ENCODE peak calls at places on chromosomes 5 and 9, in nine cellular contexts. T, C, Z, K, I, W, L, E and U are unnamed samples. For H3K4me1, the result is how much of the 10 kb centered on the place peaks cover.

GRCh38 chr9:125694478-125694877 is 12.5 kb downstream of the MAPKAP1 start:
- DNase-seq in L (no peak), W (no peak), C (no peak), E (no peak), K (no peak), Z (no peak), I (no peak), T (no peak), U (no peak)

GRCh38 chr9:122562134-122562760 is 9.3 kb downstream of the OR1N2 start:
- DNase-seq in Z (no peak), W (no peak), E (no peak), C (no peak), L (no peak), T (no peak), I (no peak), K (no peak), U (no peak)

GRCh38 chr5:22852807-22853670 is at the start of gene CDH12:
- DNase-seq in L (no peak), I (no peak), K (no peak), Z (no peak), C (no peak), E (no peak), T (peak), W (no peak), U (no peak)

GRCh38 chr9:36728651-36729520 is 156.2 kb downstream of the MELK start:
- DNase-seq in L (peak), E (peak), T (peak), W (peak), K (peak), Z (peak), I (peak), C (no peak), U (peak)

GRCh38 chr5:9903806-9904205 is 273.7 kb upstream of the TAS2R1 start:
- DNase-seq in C (no peak), E (no peak), K (no peak), L (no peak), I (no peak), T (no peak), W (no peak), Z (no peak), U (no peak)

GRCh38 chr5:127296321-127296720 is 5.7 kb downstream of the MEGF10 start:
- DNase-seq in T (no peak), C (no peak), Z (no peak), W (no peak), I (no peak), E (no peak), K (no peak), L (no peak), U (no peak)

GRCh38 chr9:32579706-32580331 is 6.9 kb upstream of the NDUFB6 start:
- DNase-seq in L (peak), Z (peak), K (peak), I (peak), E (peak), W (peak), C (peak), T (peak), U (peak)

GRCh38 chr5:82719368-82719767 is 357.8 kb downstream of the TMEM167A start:
- DNase-seq in Z (no peak), L (no peak), W (no peak), I (peak), K (no peak), C (no peak), T (no peak), E (no peak), U (no peak)

GRCh38 chr5:138482645-138483044 is 17.4 kb downstream of the EGR1 start:
- DNase-seq in I (no peak), E (no peak), Z (no peak), W (no peak), C (no peak), L (no peak), T (no peak), K (no peak), U (no peak)

GRCh38 chr9:104860280-104860679 is 67.7 kb downstream of the ABCA1 start:
- DNase-seq in I (no peak), C (no peak), Z (no peak), T (no peak), W (no peak), K (no peak), E (no peak), L (no peak), U (no peak)

GRCh38 chr5:72624641-72625236 is 117.5 kb upstream of the ZNF366 start:
- DNase-seq in W (no peak), L (no peak), C (peak), K (no peak), T (no peak), I (no peak), Z (no peak), E (no peak), U (no peak)

GRCh38 chr9:81720450-81721086 is 31.2 kb upstream of the TLE1 start:
- DNase-seq in I (no peak), Z (no peak), E (no peak), T (no peak), K (no peak), W (no peak), L (no peak), C (no peak), U (no peak)

GRCh38 chr5:83608122-83608521 is 112.5 kb downstream of the HAPLN1 start:
- DNase-seq in E (peak), I (peak), C (no peak), Z (peak), K (peak), L (no peak), T (peak), W (no peak), U (no peak)

GRCh38 chr5:163306421-163306820 is 131.0 kb upstream of the CCNG1 start:
- DNase-seq in C (no peak), I (no peak), W (no peak), Z (no peak), T (no peak), L (no peak), E (peak), K (no peak), U (no peak)

GRCh38 chr9:121207371-121207940 is 5.8 kb upstream of the RAB14 start:
- DNase-seq in W (no peak), T (no peak), C (no peak), K (no peak), E (no peak), Z (no peak), L (no peak), I (no peak), U (no peak)

GRCh38 chr5:174903333-174903732 is 179.0 kb downstream of the MSX2 start:
- DNase-seq in E (peak), K (no peak), C (no peak), W (no peak), I (no peak), L (no peak), T (no peak), Z (no peak), U (no peak)

GRCh38 chr5:62732677-62733121 is 154.1 kb downstream of the LRRC70 start:
- DNase-seq in C (no peak), L (no peak), Z (no peak), E (no peak), W (no peak), T (no peak), I (no peak), K (no peak), U (no peak)

GRCh38 chr5:61362796-61363364 is 30.8 kb downstream of the ZSWIM6 start:
- DNase-seq in C (no peak), K (no peak), L (no peak), T (no peak), Z (no peak), I (no peak), E (peak), W (no peak), U (no peak)

GRCh38 chr5:38208782-38209378 is 49.5 kb upstream of the EGFLAM start:
- DNase-seq in T (no peak), E (peak), W (no peak), K (no peak), L (no peak), C (no peak), I (no peak), Z (no peak), U (no peak)

GRCh38 chr5:95901676-95902646 is 59.7 kb downstream of the ELL2 start:
- DNase-seq in I (no peak), E (peak), C (no peak), Z (no peak), K (no peak), L (no peak), W (no peak), T (no peak), U (no peak)

GRCh38 chr5:124692324-124692723 is 54.1 kb downstream of the ZNF608 start:
- DNase-seq in I (no peak), Z (no peak), K (no peak), L (no peak), T (no peak), E (no peak), C (no peak), W (no peak), U (no peak)

GRCh38 chr5:10761842-10762165 is 770 bp upstream of the DAP start:
- DNase-seq in I (no peak), W (no peak), Z (no peak), T (no peak), K (no peak), E (no peak), L (no peak), C (no peak), U (no peak)

GRCh38 chr9:5449521-5450359 is 602 bp upstream of the CD274 start:
- DNase-seq in T (no peak), E (peak), L (no peak), K (no peak), W (no peak), C (no peak), Z (no peak), I (no peak), U (no peak)

GRCh38 chr9:5452286-5452609 is 1.9 kb downstream of the CD274 start:
- DNase-seq in W (no peak), I (no peak), C (no peak), Z (no peak), E (no peak), L (no peak), T (no peak), K (no peak), U (no peak)

GRCh38 chr9:5448461-5448860 is 1.9 kb upstream of the CD274 start:
- DNase-seq in L (no peak), C (no peak), W (no peak), Z (no peak), E (no peak), I (no peak), K (no peak), T (no peak), U (no peak)

GRCh38 chr9:5448016-5448415 is 2.3 kb upstream of the CD274 start:
- DNase-seq in Z (no peak), I (no peak), K (no peak), E (no peak), C (no peak), W (no peak), T (no peak), L (no peak), U (no peak)

DNA sequence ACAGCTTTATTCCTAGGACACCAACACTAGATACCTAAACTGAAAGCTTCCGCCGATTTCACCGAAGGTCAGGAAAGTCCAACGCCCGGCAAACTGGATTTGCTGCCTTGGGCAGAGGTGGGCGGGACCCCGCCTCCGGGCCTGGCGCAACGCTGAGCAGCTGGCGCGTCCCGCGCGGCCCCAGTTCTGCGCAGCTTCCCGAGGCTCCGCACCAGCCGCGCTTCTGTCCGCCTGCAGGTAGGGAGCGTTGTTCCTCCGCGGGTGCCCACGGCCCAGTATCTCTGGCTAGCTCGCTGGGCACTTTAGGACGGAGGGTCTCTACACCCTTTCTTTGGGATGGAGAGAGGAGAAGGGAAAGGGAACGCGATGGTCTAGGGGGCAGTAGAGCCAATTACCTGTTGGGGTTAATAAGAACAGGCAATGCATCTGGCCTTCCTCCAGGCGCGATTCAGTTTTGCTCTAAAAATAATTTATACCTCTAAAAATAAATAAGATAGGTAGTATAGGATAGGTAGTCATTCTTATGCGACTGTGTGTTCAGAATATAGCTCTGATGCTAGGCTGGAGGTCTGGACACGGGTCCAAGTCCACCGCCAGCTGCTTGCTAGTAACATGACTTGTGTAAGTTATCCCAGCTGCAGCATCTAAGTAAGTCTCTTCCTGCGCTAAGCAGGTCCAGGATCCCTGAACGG is at the start of gene CD274:
- DNase-seq in K (peak), L (peak), Z (peak), T (peak), E (peak), I (peak), W (peak), C (peak), U (peak)
- TF ChIP-seq POLR2A in K (no peak), L (peak), Z (no peak), T (peak), E (peak), I (no peak), W (peak), C (peak), U (peak)

GRCh38 chr9:69171517-69171916 is 2.6 kb upstream of the TJP2 start:
- DNase-seq in T (no peak), C (no peak), L (no peak), W (no peak), E (no peak), I (no peak), Z (no peak), K (no peak), U (no peak)
- H3K4me1 ChIP-seq in T (under half), C (under half), L (under half), W (under half), E (under half), I (under half), Z (half or more), K (under half), U (under half)

GRCh38 chr9:2722715-2723114 is 5.4 kb downstream of the KCNV2 start:
- DNase-seq in W (no peak), T (no peak), K (no peak), L (no peak), Z (no peak), E (no peak), I (no peak), C (no peak), U (no peak)

GRCh38 chr9:2718698-2719033 is 1.4 kb downstream of the KCNV2 start:
- DNase-seq in L (no peak), W (no peak), T (no peak), C (no peak), K (no peak), E (no peak), Z (no peak), I (no peak), U (no peak)

GRCh38 chr9:2718001-2718697 is 839 bp downstream of the KCNV2 start:
- DNase-seq in C (no peak), W (no peak), Z (no peak), I (no peak), T (no peak), E (no peak), K (no peak), L (no peak), U (no peak)

GRCh38 chr9:2720179-2720654 is 2.9 kb downstream of the KCNV2 start:
- DNase-seq in K (no peak), I (no peak), T (no peak), L (no peak), W (no peak), E (peak), Z (no peak), C (no peak), U (no peak)

GRCh38 chr9:2717385-2717784 is at the start of gene KCNV2:
- DNase-seq in E (no peak), K (no peak), I (no peak), L (no peak), Z (no peak), T (no peak), W (no peak), C (no peak), U (no peak)
- H3K4me3 ChIP-seq in E (no peak), K (no peak), I (no peak), L (no peak), Z (no peak), T (no peak), W (no peak), C (no peak), U (no peak)

DNA sequence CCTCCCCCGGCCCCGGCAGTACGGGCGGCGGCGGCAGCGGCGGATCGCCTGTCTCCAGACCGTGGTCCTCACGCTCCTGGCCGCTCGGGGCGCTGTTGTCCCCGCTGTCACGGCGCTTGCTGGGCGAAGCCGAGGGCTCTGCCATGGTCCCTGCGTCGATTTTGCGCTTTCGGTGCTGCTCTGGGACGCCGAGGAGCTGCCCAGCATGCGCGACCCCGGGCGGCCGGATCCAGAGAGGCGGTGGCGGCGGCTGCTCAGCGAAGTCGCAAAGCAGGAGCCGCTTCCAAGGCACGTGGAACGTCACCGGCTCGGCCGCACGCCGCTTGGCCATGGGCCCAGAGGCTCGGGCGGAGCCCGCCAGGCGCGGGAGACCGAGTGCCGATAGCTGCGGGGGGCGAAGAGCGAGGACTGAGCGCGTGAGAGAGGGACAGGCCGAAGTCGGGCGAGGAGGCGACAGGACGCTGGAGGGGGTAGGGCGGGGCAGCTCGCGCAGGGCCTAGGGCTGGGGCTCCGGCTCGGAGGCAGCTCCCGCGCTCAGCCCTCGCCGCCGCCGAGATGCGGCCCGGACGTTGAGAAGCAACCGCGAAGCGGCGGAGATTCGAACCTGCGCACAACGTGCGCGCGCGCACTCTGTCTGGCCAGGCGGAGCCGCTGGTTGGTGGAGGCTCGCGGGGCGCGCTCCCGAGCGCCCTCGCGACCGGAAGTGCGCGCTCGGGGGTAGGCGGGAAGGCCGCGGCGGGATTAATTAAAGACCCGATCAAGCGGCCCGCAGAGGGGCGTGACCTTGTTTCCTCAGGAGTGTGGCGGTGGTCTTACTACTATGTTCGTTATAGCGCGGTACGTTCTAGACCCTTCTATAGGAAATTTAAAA is at the start of gene C9orf40:
- DNase-seq in Z (peak), K (peak), C (peak), E (peak), W (peak), L (peak), T (peak), I (peak), U (peak)
- TF ChIP-seq POLR2A in Z (no peak), K (peak), C (no peak), E (peak), W (no peak), L (peak), T (peak), I (no peak), U (no peak)

GRCh38 chr9:95087659-95088242 is 229.8 kb downstream of the FANCC start:
- DNase-seq in L (no peak), I (no peak), K (peak), C (no peak), Z (peak), T (peak), E (peak), W (no peak), U (peak)

GRCh38 chr9:95086564-95086955 is 230.9 kb downstream of the FANCC start:
- DNase-seq in K (no peak), E (no peak), W (peak), L (no peak), Z (no peak), T (peak), I (no peak), C (no peak), U (no peak)

GRCh38 chr9:95089916-95090791 is 227.4 kb downstream of the FANCC start:
- DNase-seq in K (no peak), C (no peak), T (peak), L (no peak), W (no peak), E (peak), I (peak), Z (peak), U (peak)

GRCh38 chr9:95089257-95089873 is 228.1 kb downstream of the FANCC start:
- DNase-seq in K (no peak), L (no peak), T (peak), W (no peak), I (no peak), C (no peak), E (peak), Z (no peak), U (no peak)

GRCh38 chr9:95088421-95089161 is 228.9 kb downstream of the FANCC start:
- DNase-seq in K (no peak), E (no peak), C (no peak), Z (no peak), T (peak), I (no peak), L (no peak), W (no peak), U (peak)
- H3K4me1 ChIP-seq in K (half or more), E (half or more), C (under half), Z (half or more), T (half or more), I (half or more), L (half or more), W (under half), U (under half)

GRCh38 chr5:178115835-178116405 is 2.6 kb downstream of the N4BP3 start:
- DNase-seq in L (no peak), W (no peak), E (no peak), T (no peak), I (no peak), C (no peak), K (no peak), Z (no peak), U (peak)
- H3K4me3 ChIP-seq in L (no peak), W (peak), E (no peak), T (no peak), I (no peak), C (no peak), K (no peak), Z (no peak), U (no peak)

GRCh38 chr5:171387970-171388815 is 544 bp downstream of the NPM1 start:
- DNase-seq in T (peak), I (peak), Z (peak), L (peak), E (peak), K (peak), C (peak), W (peak), U (peak)
- TF ChIP-seq POLR2A in T (no peak), I (no peak), Z (no peak), L (peak), E (no peak), K (no peak), C (no peak), W (no peak), U (no peak)

GRCh38 chr5:98168862-98169261 is 604.6 kb upstream of the RGMB start:
- DNase-seq in W (no peak), E (no peak), K (no peak), Z (no peak), C (no peak), I (no peak), L (no peak), T (no peak), U (no peak)
- H3K4me1 ChIP-seq in W (under half), E (under half), K (under half), Z (under half), C (under half), I (under half), L (under half), T (under half), U (under half)